ENCODE peak calls at places on chromosomes 2 and 18, in four cellular contexts. One of them, this sample, is unnamed.

GRCh38 chr2:15828576-15828975 is 111.8 kb upstream of the MYCN start:
- DNase-seq in activated T-cell treated with anti-CD3 and anti-CD28 coated beads, Interleukin-2, amount 50 U/mL, for 24 hours: no peak
- DNase-seq in sigmoid colon: no peak
- DNase-seq in iris pigment epithelial cell: no peak
- DNase-seq in this sample: no peak

GRCh38 chr2:55519908-55520885 is 679 bp downstream of the CFAP36 start:
- DNase-seq in sigmoid colon: no peak
- DNase-seq in iris pigment epithelial cell: peak; percentile 7
- DNase-seq in activated T-cell treated with anti-CD3 and anti-CD28 coated beads, Interleukin-2, amount 50 U/mL, for 24 hours: no peak
- DNase-seq in this sample: peak; percentile 25

GRCh38 chr2:54176577-54176976 is 61.2 kb downstream of the ACYP2 start:
- DNase-seq in iris pigment epithelial cell: peak; percentile 48
- DNase-seq in sigmoid colon: peak; percentile 71
- DNase-seq in activated T-cell treated with anti-CD3 and anti-CD28 coated beads, Interleukin-2, amount 50 U/mL, for 24 hours: no peak
- DNase-seq in this sample: peak; percentile 85

GRCh38 chr18:45828917-45829811 is 3.7 kb downstream of the SIGLEC15 start:
- DNase-seq in activated T-cell treated with anti-CD3 and anti-CD28 coated beads, Interleukin-2, amount 50 U/mL, for 24 hours: no peak
- DNase-seq in iris pigment epithelial cell: no peak
- DNase-seq in sigmoid colon: no peak
- DNase-seq in this sample: no peak

GRCh38 chr2:159101755-159102489 is 133.5 kb downstream of the TANC1 start:
- DNase-seq in activated T-cell treated with anti-CD3 and anti-CD28 coated beads, Interleukin-2, amount 50 U/mL, for 24 hours: no peak
- DNase-seq in iris pigment epithelial cell: no peak
- DNase-seq in sigmoid colon: no peak
- DNase-seq in this sample: no peak

GRCh38 chr2:168394262-168394661 is 61.8 kb upstream of the CERS6 start:
- DNase-seq in sigmoid colon: no peak
- DNase-seq in activated T-cell treated with anti-CD3 and anti-CD28 coated beads, Interleukin-2, amount 50 U/mL, for 24 hours: no peak
- DNase-seq in iris pigment epithelial cell: no peak
- DNase-seq in this sample: no peak

GRCh38 chr2:88845772-88846661 is 154.5 kb downstream of the RPIA start:
- DNase-seq in sigmoid colon: no peak
- DNase-seq in activated T-cell treated with anti-CD3 and anti-CD28 coated beads, Interleukin-2, amount 50 U/mL, for 24 hours: no peak
- DNase-seq in iris pigment epithelial cell: no peak
- DNase-seq in this sample: no peak

GRCh38 chr2:140508756-140509155 is 1622.1 kb downstream of the LRP1B start:
- DNase-seq in iris pigment epithelial cell: no peak
- DNase-seq in sigmoid colon: no peak
- DNase-seq in activated T-cell treated with anti-CD3 and anti-CD28 coated beads, Interleukin-2, amount 50 U/mL, for 24 hours: no peak
- DNase-seq in this sample: no peak

GRCh38 chr2:97728091-97728596 is 14.8 kb downstream of the ZAP70 start:
- DNase-seq in activated T-cell treated with anti-CD3 and anti-CD28 coated beads, Interleukin-2, amount 50 U/mL, for 24 hours: peak; percentile 45
- DNase-seq in sigmoid colon: peak; percentile 62
- DNase-seq in iris pigment epithelial cell: no peak
- DNase-seq in this sample: no peak

GRCh38 chr2:63590621-63591408 is 2.1 kb downstream of the MDH1 start:
- DNase-seq in sigmoid colon: peak; percentile 84
- DNase-seq in activated T-cell treated with anti-CD3 and anti-CD28 coated beads, Interleukin-2, amount 50 U/mL, for 24 hours: no peak
- DNase-seq in iris pigment epithelial cell: peak; percentile 41
- DNase-seq in this sample: peak; percentile 89

GRCh38 chr2:54604771-54605350 is 118.6 kb upstream of the EML6 start:
- DNase-seq in activated T-cell treated with anti-CD3 and anti-CD28 coated beads, Interleukin-2, amount 50 U/mL, for 24 hours: no peak
- DNase-seq in sigmoid colon: no peak
- DNase-seq in iris pigment epithelial cell: no peak
- DNase-seq in this sample: no peak

GRCh38 chr2:46960618-46961017 is 45.0 kb upstream of the MCFD2 start:
- DNase-seq in iris pigment epithelial cell: no peak
- DNase-seq in sigmoid colon: no peak
- DNase-seq in activated T-cell treated with anti-CD3 and anti-CD28 coated beads, Interleukin-2, amount 50 U/mL, for 24 hours: no peak
- DNase-seq in this sample: no peak

GRCh38 chr2:86238354-86238753 is 39.1 kb downstream of the MRPL35 start:
- DNase-seq in sigmoid colon: peak; percentile 35
- DNase-seq in activated T-cell treated with anti-CD3 and anti-CD28 coated beads, Interleukin-2, amount 50 U/mL, for 24 hours: peak; percentile 59
- DNase-seq in iris pigment epithelial cell: no peak
- DNase-seq in this sample: no peak

GRCh38 chr2:3585239-3586109 is 9.4 kb upstream of the COLEC11 start:
- DNase-seq in iris pigment epithelial cell: peak; percentile 76
- DNase-seq in sigmoid colon: peak; percentile 84
- DNase-seq in activated T-cell treated with anti-CD3 and anti-CD28 coated beads, Interleukin-2, amount 50 U/mL, for 24 hours: no peak
- DNase-seq in this sample: peak; percentile 88

GRCh38 chr2:42567389-42567788 is 1.0 kb upstream of the MTA3 start:
- DNase-seq in sigmoid colon: no peak
- DNase-seq in activated T-cell treated with anti-CD3 and anti-CD28 coated beads, Interleukin-2, amount 50 U/mL, for 24 hours: no peak
- DNase-seq in iris pigment epithelial cell: peak; percentile 84
- DNase-seq in this sample: no peak

GRCh38 chr2:70374616-70375015 is 72.7 kb upstream of the FAM136A start:
- DNase-seq in sigmoid colon: no peak
- DNase-seq in iris pigment epithelial cell: no peak
- DNase-seq in activated T-cell treated with anti-CD3 and anti-CD28 coated beads, Interleukin-2, amount 50 U/mL, for 24 hours: no peak
- DNase-seq in this sample: no peak

GRCh38 chr18:26963292-26963691 is 97.8 kb upstream of the AQP4 start:
- DNase-seq in activated T-cell treated with anti-CD3 and anti-CD28 coated beads, Interleukin-2, amount 50 U/mL, for 24 hours: no peak
- DNase-seq in iris pigment epithelial cell: no peak
- DNase-seq in sigmoid colon: no peak
- DNase-seq in this sample: no peak

This sample was measured in HepG2.